ENCODE peak calls at places on chromosomes 12 and 14, in six cellular contexts. One of them, this sample, is unnamed.
A peak's percentile ranks its signal among the peaks of the same experiment; 100 is the strongest.

GRCh38 chr14:51539571-51540037 is 112.1 kb upstream of the FRMD6 start:
- DNase-seq in fibroblast of lung: peak; percentile 70
- DNase-seq in GM23338: peak; percentile 47
- DNase-seq in mammary epithelial cell: peak; percentile 99
- DNase-seq in A549: peak; percentile 59
- DNase-seq in GM23248: peak; percentile 87
- DNase-seq in this sample: peak; percentile 64

GRCh38 chr12:47905313-47905730 is 528 bp upstream of the VDR start:
- DNase-seq in A549: no peak
- DNase-seq in GM23338: peak; percentile 85
- DNase-seq in mammary epithelial cell: peak; percentile 82
- DNase-seq in GM23248: peak; percentile 53
- DNase-seq in fibroblast of lung: no peak
- DNase-seq in this sample: no peak

GRCh38 chr14:76498976-76499375 is 123.0 kb downstream of the ESRRB start:
- DNase-seq in A549: no peak
- DNase-seq in GM23338: no peak
- DNase-seq in GM23248: no peak
- DNase-seq in fibroblast of lung: no peak
- DNase-seq in mammary epithelial cell: no peak
- DNase-seq in this sample: no peak

GRCh38 chr12:121783771-121784170 is 9.7 kb downstream of the RHOF start:
- DNase-seq in GM23248: peak; percentile 78
- DNase-seq in A549: peak; percentile 78
- DNase-seq in fibroblast of lung: peak; percentile 50
- DNase-seq in GM23338: no peak
- DNase-seq in mammary epithelial cell: peak; percentile 48
- DNase-seq in this sample: no peak

GRCh38 chr12:42585846-42586226 is 3.7 kb downstream of the PRICKLE1 start:
- DNase-seq in GM23248: peak; percentile 46
- DNase-seq in fibroblast of lung: no peak
- DNase-seq in mammary epithelial cell: no peak
- DNase-seq in GM23338: no peak
- DNase-seq in A549: no peak
- DNase-seq in this sample: no peak

GRCh38 chr12:94615284-94616216 is 34.8 kb downstream of the TMCC3 start:
- DNase-seq in GM23248: peak; percentile 71
- DNase-seq in A549: peak; percentile 61
- DNase-seq in mammary epithelial cell: peak; percentile 93
- DNase-seq in GM23338: no peak
- DNase-seq in fibroblast of lung: peak; percentile 69
- DNase-seq in this sample: peak; percentile 80

GRCh38 chr12:24991209-24992049 is 42.5 kb upstream of the BCAT1 start:
- DNase-seq in A549: peak; percentile 72
- DNase-seq in mammary epithelial cell: peak; percentile 50
- DNase-seq in fibroblast of lung: peak; percentile 80
- DNase-seq in GM23248: peak; percentile 72
- DNase-seq in GM23338: peak; percentile 82
- DNase-seq in this sample: peak; percentile 21

GRCh38 chr12:121124402-121125109 is 8.1 kb upstream of the P2RX7 start:
- DNase-seq in fibroblast of lung: peak; percentile 64
- DNase-seq in A549: peak; percentile 95
- DNase-seq in GM23338: peak; percentile 23
- DNase-seq in mammary epithelial cell: peak; percentile 97
- DNase-seq in GM23248: peak; percentile 88
- DNase-seq in this sample: peak; percentile 81

GRCh38 chr12:51346581-51346980 is at the start of gene CELA1:
- DNase-seq in GM23248: no peak
- DNase-seq in fibroblast of lung: no peak
- DNase-seq in mammary epithelial cell: no peak
- DNase-seq in GM23338: no peak
- DNase-seq in A549: no peak
- DNase-seq in this sample: no peak

GRCh38 chr12:114355389-114356088 is 50.4 kb downstream of the TBX5 start:
- DNase-seq in fibroblast of lung: peak; percentile 24
- DNase-seq in GM23338: peak; percentile 82
- DNase-seq in A549: peak; percentile 58
- DNase-seq in mammary epithelial cell: no peak
- DNase-seq in GM23248: peak; percentile 17
- DNase-seq in this sample: no peak

GRCh38 chr12:189622-189962 is 24.4 kb downstream of the SLC6A12 start:
- DNase-seq in GM23338: no peak
- DNase-seq in mammary epithelial cell: no peak
- DNase-seq in GM23248: no peak
- DNase-seq in fibroblast of lung: no peak
- DNase-seq in A549: no peak
- DNase-seq in this sample: no peak

GRCh38 chr14:23058654-23059504 is 1.6 kb upstream of the CDH24 start:
- DNase-seq in A549: no peak
- DNase-seq in fibroblast of lung: no peak
- DNase-seq in GM23248: no peak
- DNase-seq in GM23338: peak; percentile 42
- DNase-seq in mammary epithelial cell: no peak
- DNase-seq in this sample: no peak

GRCh38 chr12:49413010-49413409 is 45.7 kb downstream of the SPATS2 start:
- DNase-seq in fibroblast of lung: peak; percentile 17
- DNase-seq in GM23248: peak; percentile 26
- DNase-seq in mammary epithelial cell: peak; percentile 32
- DNase-seq in GM23338: no peak
- DNase-seq in A549: no peak
- DNase-seq in this sample: peak; percentile 61

GRCh38 chr12:8991371-8992085 is 2.2 kb downstream of the KLRG1 start:
- DNase-seq in GM23338: no peak
- DNase-seq in fibroblast of lung: no peak
- DNase-seq in A549: no peak
- DNase-seq in GM23248: no peak
- DNase-seq in mammary epithelial cell: no peak
- DNase-seq in this sample: peak; percentile 51

GRCh38 chr12:114701553-114701952 is 17.6 kb upstream of the TBX3 start:
- DNase-seq in GM23248: no peak
- DNase-seq in mammary epithelial cell: no peak
- DNase-seq in GM23338: no peak
- DNase-seq in A549: no peak
- DNase-seq in fibroblast of lung: no peak
- DNase-seq in this sample: no peak

GRCh38 chr12:66059670-66060069 is 70.9 kb downstream of the LLPH start:
- DNase-seq in GM23248: no peak
- DNase-seq in fibroblast of lung: no peak
- DNase-seq in A549: no peak
- DNase-seq in GM23338: no peak
- DNase-seq in mammary epithelial cell: no peak
- DNase-seq in this sample: no peak

GRCh38 chr12:121964813-121965643 is 46.6 kb downstream of the CFAP251 start:
- DNase-seq in GM23338: no peak
- DNase-seq in A549: no peak
- DNase-seq in GM23248: peak; percentile 90
- DNase-seq in fibroblast of lung: peak; percentile 44
- DNase-seq in mammary epithelial cell: peak; percentile 75
- DNase-seq in this sample: no peak

GRCh38 chr12:25283006-25283405 is 32.3 kb upstream of the KRAS start:
- DNase-seq in A549: no peak
- DNase-seq in mammary epithelial cell: no peak
- DNase-seq in GM23338: no peak
- DNase-seq in fibroblast of lung: no peak
- DNase-seq in GM23248: no peak
- DNase-seq in this sample: no peak

GRCh38 chr14:45891417-45892080 is 638.5 kb upstream of the MIS18BP1 start:
- DNase-seq in mammary epithelial cell: peak; percentile 58
- DNase-seq in A549: no peak
- DNase-seq in GM23338: peak; percentile 58
- DNase-seq in fibroblast of lung: no peak
- DNase-seq in GM23248: no peak
- DNase-seq in this sample: no peak

GRCh38 chr12:108784270-108784669 is 53.0 kb upstream of the CORO1C start:
- DNase-seq in GM23248: no peak
- DNase-seq in A549: no peak
- DNase-seq in fibroblast of lung: no peak
- DNase-seq in GM23338: peak; percentile 34
- DNase-seq in mammary epithelial cell: no peak
- DNase-seq in this sample: no peak

GRCh38 chr14:90398841-90399540 is 2.2 kb downstream of the CALM1 start:
- DNase-seq in mammary epithelial cell: no peak
- DNase-seq in GM23248: peak; percentile 34
- DNase-seq in A549: no peak
- DNase-seq in GM23338: no peak
- DNase-seq in fibroblast of lung: no peak
- DNase-seq in this sample: no peak

GRCh38 chr14:22733829-22734228 is 32.7 kb upstream of the OXA1L start:
- DNase-seq in mammary epithelial cell: no peak
- DNase-seq in GM23338: no peak
- DNase-seq in fibroblast of lung: no peak
- DNase-seq in A549: no peak
- DNase-seq in GM23248: no peak
- DNase-seq in this sample: peak; percentile 52

GRCh38 chr12:127822743-127823433 is 444.1 kb upstream of the TMEM132C start:
- DNase-seq in GM23338: no peak
- DNase-seq in GM23248: peak; percentile 14
- DNase-seq in mammary epithelial cell: no peak
- DNase-seq in A549: no peak
- DNase-seq in fibroblast of lung: no peak
- DNase-seq in this sample: no peak

GRCh38 chr12:116249938-116250337 is 27.6 kb downstream of the MED13L start:
- DNase-seq in GM23338: no peak
- DNase-seq in A549: no peak
- DNase-seq in mammary epithelial cell: no peak
- DNase-seq in fibroblast of lung: no peak
- DNase-seq in GM23248: no peak
- DNase-seq in this sample: no peak
- H3K4me2 ChIP-seq in GM23338: no peak overlapping the region
- H3K4me2 ChIP-seq in A549: no peak overlapping the region
- H3K4me2 ChIP-seq in mammary epithelial cell: no peak overlapping the region
- H3K4me2 ChIP-seq in fibroblast of lung: no peak overlapping the region
- H3K4me2 ChIP-seq in GM23248: no peak overlapping the region
- H3K4me2 ChIP-seq in this sample: no peak overlapping the region

DNA sequence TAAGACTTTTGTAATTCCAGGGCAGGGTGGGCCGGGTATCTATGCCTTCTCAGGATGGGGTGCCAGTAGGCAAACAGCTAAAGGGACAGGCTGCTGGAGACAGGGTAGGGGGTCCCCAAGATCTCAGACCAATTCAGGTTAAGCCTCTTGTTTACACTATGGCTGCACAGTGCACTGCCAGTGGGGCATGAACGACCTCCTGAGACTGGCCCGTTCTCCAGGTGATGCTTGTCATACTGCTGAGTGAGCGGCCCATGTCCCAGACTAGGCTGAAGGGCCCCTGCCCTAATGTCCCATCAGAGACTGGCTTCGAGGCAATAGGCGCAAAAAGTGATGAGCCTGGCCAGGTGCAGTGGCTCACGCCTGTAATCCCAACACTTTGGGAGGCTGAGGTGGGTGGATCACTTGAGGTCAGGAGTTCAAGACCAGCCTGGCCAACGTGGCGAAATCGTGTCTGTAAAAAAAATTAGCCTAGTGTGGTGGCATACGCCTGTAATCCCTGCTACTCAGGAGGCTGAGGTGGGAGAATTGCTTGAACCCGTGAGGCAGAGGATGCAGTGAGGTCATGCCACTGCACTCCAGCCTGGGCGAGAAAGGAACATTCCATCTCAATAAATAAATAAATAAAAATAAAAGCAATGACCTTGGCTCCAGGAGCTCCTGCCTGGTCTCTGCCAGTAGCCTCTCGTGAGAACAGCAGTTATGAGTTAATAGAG is 12.6 kb downstream of the SLC25A29 start:
- DNase-seq in GM23338: no peak
- DNase-seq in fibroblast of lung: no peak
- DNase-seq in A549: no peak
- DNase-seq in mammary epithelial cell: no peak
- DNase-seq in GM23248: no peak
- DNase-seq in this sample: no peak
- H3K4me2 ChIP-seq in GM23338: no peak overlapping the region
- H3K4me2 ChIP-seq in fibroblast of lung: no peak overlapping the region
- H3K4me2 ChIP-seq in A549: no peak overlapping the region
- H3K4me2 ChIP-seq in mammary epithelial cell: no peak overlapping the region
- H3K4me2 ChIP-seq in GM23248: no peak overlapping the region
- H3K4me2 ChIP-seq in this sample: no peak overlapping the region

GRCh38 chr14:93964281-93964680 is 12.1 kb downstream of the ASB2 start:
- DNase-seq in mammary epithelial cell: no peak
- DNase-seq in GM23338: no peak
- DNase-seq in A549: no peak
- DNase-seq in GM23248: no peak
- DNase-seq in fibroblast of lung: no peak
- DNase-seq in this sample: no peak
- H3K4me2 ChIP-seq in mammary epithelial cell: no peak overlapping the region
- H3K4me2 ChIP-seq in GM23338: no peak overlapping the region
- H3K4me2 ChIP-seq in A549: no peak overlapping the region
- H3K4me2 ChIP-seq in GM23248: no peak overlapping the region
- H3K4me2 ChIP-seq in fibroblast of lung: no peak overlapping the region
- H3K4me2 ChIP-seq in this sample: no peak overlapping the region

GRCh38 chr14:101476931-101477553 is 84.3 kb upstream of the DIO3 start:
- DNase-seq in GM23338: peak; percentile 80
- DNase-seq in fibroblast of lung: no peak
- DNase-seq in GM23248: no peak
- DNase-seq in A549: peak; percentile 96
- DNase-seq in mammary epithelial cell: no peak
- DNase-seq in this sample: no peak

GRCh38 chr14:101473795-101474562 is 87.3 kb upstream of the DIO3 start:
- DNase-seq in GM23338: no peak
- DNase-seq in fibroblast of lung: no peak
- DNase-seq in A549: no peak
- DNase-seq in mammary epithelial cell: no peak
- DNase-seq in GM23248: no peak
- DNase-seq in this sample: no peak

GRCh38 chr14:101476258-101476930 is 84.9 kb upstream of the DIO3 start:
- DNase-seq in A549: no peak
- DNase-seq in GM23248: no peak
- DNase-seq in mammary epithelial cell: no peak
- DNase-seq in GM23338: no peak
- DNase-seq in fibroblast of lung: no peak
- DNase-seq in this sample: no peak

GRCh38 chr14:101474563-101475467 is 86.5 kb upstream of the DIO3 start:
- DNase-seq in GM23338: no peak
- DNase-seq in A549: no peak
- DNase-seq in fibroblast of lung: peak; percentile 29
- DNase-seq in GM23248: no peak
- DNase-seq in mammary epithelial cell: no peak
- DNase-seq in this sample: no peak

DNA sequence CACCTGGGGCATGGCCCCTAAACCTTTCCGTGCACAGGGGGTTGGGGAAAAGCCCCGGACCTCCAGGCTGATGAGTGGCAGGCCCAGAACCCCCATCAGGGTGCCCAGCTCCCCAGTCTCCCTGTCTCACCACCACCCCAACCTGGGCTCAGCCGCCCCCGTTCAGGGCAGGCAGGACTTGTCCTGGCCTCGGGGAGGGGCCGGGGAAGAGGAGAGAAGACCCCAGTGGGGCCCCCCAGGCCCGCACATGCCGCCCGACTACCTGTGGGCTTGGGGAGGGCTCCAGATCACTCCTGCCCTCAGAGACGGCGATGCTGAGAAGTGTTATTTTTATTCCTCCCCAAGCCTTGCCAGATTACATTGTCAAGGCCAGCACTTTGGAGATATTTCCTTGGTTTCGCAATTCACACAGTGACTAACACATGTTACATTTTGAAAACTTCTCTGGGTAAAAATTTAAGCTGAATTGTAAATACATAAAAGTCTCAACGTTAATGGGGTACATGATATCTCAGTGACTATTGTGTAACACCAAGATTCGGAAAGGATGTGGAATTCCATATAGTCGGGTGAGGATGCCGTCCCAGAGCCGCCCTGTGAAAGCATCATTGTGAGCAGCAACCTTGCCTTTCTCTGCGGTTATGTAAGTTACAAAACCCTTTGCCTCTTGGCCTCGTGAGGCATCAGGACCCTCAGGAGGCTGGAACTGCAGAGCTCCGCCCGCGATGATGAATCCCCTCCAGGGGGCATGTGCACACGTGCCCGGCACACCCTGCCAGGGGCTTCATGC is 85.6 kb upstream of the DIO3 start:
- DNase-seq in GM23338: no peak
- DNase-seq in mammary epithelial cell: peak; percentile 31
- DNase-seq in fibroblast of lung: peak; percentile 94
- DNase-seq in A549: peak; percentile 85
- DNase-seq in GM23248: peak; percentile 87
- DNase-seq in this sample: no peak
- H3K4me2 ChIP-seq in GM23338: no peak overlapping the region
- H3K4me2 ChIP-seq in mammary epithelial cell: no peak overlapping the region
- H3K4me2 ChIP-seq in fibroblast of lung: no peak overlapping the region
- H3K4me2 ChIP-seq in A549: peak overlapping the region; percentile 88
- H3K4me2 ChIP-seq in GM23248: peak overlapping the region; percentile 38
- H3K4me2 ChIP-seq in this sample: no peak overlapping the region

This sample was measured in trophoblast cell.